ENCODE peak calls at places on chromosomes 6 and 20, in ten cellular contexts. F, M, I, J, U, K, W, Z, C and D are unnamed samples.

GRCh38 chr6:81751388-81752083 is 945 bp downstream of the TENT5A start:
- DNase-seq in F (peak; percentile 63), M (peak; percentile 49), I (no peak), J (peak; percentile 13), U (no peak), K (no peak), W (peak; percentile 18), Z (no peak), C (peak; percentile 13), D (peak; percentile 36)

GRCh38 chr6:21902766-21903165 is 309.2 kb downstream of the SOX4 start:
- DNase-seq in F (no peak), M (no peak), I (no peak), J (no peak), U (no peak), K (no peak), W (no peak), Z (no peak), C (no peak), D (no peak)

GRCh38 chr6:169654590-169655391 is 47.0 kb downstream of the WDR27 start:
- DNase-seq in F (peak; percentile 64), M (peak; percentile 73), I (no peak), J (no peak), U (peak; percentile 37), K (no peak), W (peak; percentile 68), Z (peak; percentile 22), C (peak; percentile 65), D (peak; percentile 81)

GRCh38 chr20:13995086-13995665 is at the start of gene MACROD2:
- DNase-seq in F (peak; percentile 75), M (peak; percentile 65), I (no peak), J (peak; percentile 93), U (no peak), K (peak; percentile 49), W (peak; percentile 96), Z (peak; percentile 94), C (no peak), D (peak; percentile 98)

GRCh38 chr20:17556842-17557674 is 12.8 kb upstream of the DSTN start:
- DNase-seq in F (peak; percentile 48), M (no peak), I (peak; percentile 14), J (no peak), U (no peak), K (no peak), W (no peak), Z (no peak), C (no peak), D (peak; percentile 26)

GRCh38 chr20:1225263-1225728 is 548 bp upstream of the RAD21L1 start:
- DNase-seq in F (no peak), M (no peak), I (no peak), J (no peak), U (no peak), K (no peak), W (no peak), Z (no peak), C (no peak), D (no peak)

GRCh38 chr6:45301348-45302142 is 26.6 kb upstream of the RUNX2 start:
- DNase-seq in F (no peak), M (no peak), I (no peak), J (no peak), U (no peak), K (no peak), W (no peak), Z (no peak), C (no peak), D (no peak)

GRCh38 chr6:35707714-35708407 is 19.1 kb upstream of the FKBP5 start:
- DNase-seq in F (no peak), M (no peak), I (no peak), J (no peak), U (no peak), K (no peak), W (no peak), Z (no peak), C (no peak), D (no peak)

DNA sequence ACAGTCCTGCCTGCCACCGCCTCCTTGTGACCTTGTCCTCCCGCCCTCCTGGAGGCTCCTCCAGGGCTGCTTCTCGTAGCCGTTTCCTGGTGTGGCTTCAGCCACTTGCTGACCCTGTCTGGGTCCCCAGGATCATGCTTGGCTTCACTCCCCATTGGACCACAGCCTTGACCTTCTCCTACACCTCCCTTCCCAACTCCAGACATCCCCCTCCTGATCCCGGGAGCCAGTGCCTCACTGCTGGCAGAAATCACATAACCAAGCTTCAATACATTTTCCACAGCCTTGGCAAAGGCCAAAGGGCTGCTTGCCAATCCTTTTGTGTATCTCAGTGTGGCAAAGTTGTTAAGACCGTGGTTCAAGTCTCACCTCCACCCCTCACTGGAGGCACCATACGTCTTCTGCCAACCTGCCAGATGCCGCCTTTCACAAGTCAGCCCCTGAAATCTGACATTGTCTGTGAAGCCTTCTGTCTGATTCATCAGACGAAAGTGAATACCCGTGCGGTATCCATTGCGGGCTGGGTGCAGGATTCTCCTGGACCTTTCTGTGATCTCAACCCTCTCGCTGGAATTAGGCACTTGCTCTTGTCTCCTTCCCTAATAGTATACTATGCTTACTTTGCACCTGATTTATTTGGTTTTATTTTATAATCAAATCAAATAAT is 60.2 kb downstream of the PHACTR3 start:
- DNase-seq in F (no peak), M (no peak), I (no peak), J (no peak), U (no peak), K (no peak), W (no peak), Z (no peak), C (no peak), D (peak; percentile 41)
- H3K9me3 ChIP-seq in F (no peaks in the 10 kb centered on the region), M (no peaks in the 10 kb centered on the region), I (no peaks in the 10 kb centered on the region), J (no peaks in the 10 kb centered on the region), U (no peaks in the 10 kb centered on the region), K (no peaks in the 10 kb centered on the region), W (no peaks in the 10 kb centered on the region), Z (peaks cover 35% of the 10 kb centered on the region), C (peaks cover 4% of the 10 kb centered on the region), D (no peaks in the 10 kb centered on the region)

GRCh38 chr6:26441977-26442376 is 1.7 kb downstream of the BTN3A3 start:
- DNase-seq in F (no peak), M (no peak), I (no peak), J (no peak), U (no peak), K (no peak), W (no peak), Z (no peak), C (no peak), D (peak; percentile 44)

GRCh38 chr6:26440977-26441358 is 664 bp downstream of the BTN3A3 start:
- DNase-seq in F (no peak), M (no peak), I (no peak), J (no peak), U (no peak), K (no peak), W (no peak), Z (no peak), C (no peak), D (no peak)

GRCh38 chr6:26450240-26450639 is 7.5 kb upstream of the BTN2A1 start:
- DNase-seq in F (no peak), M (no peak), I (no peak), J (no peak), U (no peak), K (no peak), W (no peak), Z (no peak), C (no peak), D (no peak)

GRCh38 chr6:26447257-26447656 is 7.0 kb downstream of the BTN3A3 start:
- DNase-seq in F (no peak), M (no peak), I (no peak), J (no peak), U (no peak), K (no peak), W (no peak), Z (no peak), C (no peak), D (no peak)

GRCh38 chr6:26445934-26446667 is 5.8 kb downstream of the BTN3A3 start:
- DNase-seq in F (no peak), M (no peak), I (no peak), J (no peak), U (no peak), K (no peak), W (no peak), Z (no peak), C (no peak), D (no peak)
- H3K27ac ChIP-seq in F (no peak overlapping the region), M (no peak overlapping the region), I (no peak overlapping the region), J (no peak overlapping the region), U (peak overlapping the region; percentile 44), K (no peak overlapping the region), W (no peak overlapping the region), Z (no peak overlapping the region), C (no peak overlapping the region), D (peak overlapping the region; percentile 32)

GRCh38 chr6:31156647-31157046 is 955 bp downstream of the CCHCR1 start:
- DNase-seq in F (no peak), M (no peak), I (no peak), J (no peak), U (no peak), K (no peak), W (no peak), Z (no peak), C (no peak), D (no peak)

GRCh38 chr6:31161216-31162126 is 3.1 kb downstream of the TCF19 start:
- DNase-seq in F (no peak), M (no peak), I (no peak), J (no peak), U (no peak), K (no peak), W (no peak), Z (no peak), C (no peak), D (no peak)

GRCh38 chr6:31157543-31158139 is at the start of gene CCHCR1:
- DNase-seq in F (no peak), M (no peak), I (no peak), J (no peak), U (no peak), K (no peak), W (no peak), Z (no peak), C (no peak), D (no peak)

GRCh38 chr6:31158140-31158862 is at the start of gene TCF19:
- DNase-seq in F (peak; percentile 99), M (peak; percentile 99), I (peak; percentile 100), J (peak; percentile 98), U (peak; percentile 100), K (peak; percentile 96), W (peak; percentile 100), Z (no peak), C (peak; percentile 99), D (peak; percentile 99)

DNA sequence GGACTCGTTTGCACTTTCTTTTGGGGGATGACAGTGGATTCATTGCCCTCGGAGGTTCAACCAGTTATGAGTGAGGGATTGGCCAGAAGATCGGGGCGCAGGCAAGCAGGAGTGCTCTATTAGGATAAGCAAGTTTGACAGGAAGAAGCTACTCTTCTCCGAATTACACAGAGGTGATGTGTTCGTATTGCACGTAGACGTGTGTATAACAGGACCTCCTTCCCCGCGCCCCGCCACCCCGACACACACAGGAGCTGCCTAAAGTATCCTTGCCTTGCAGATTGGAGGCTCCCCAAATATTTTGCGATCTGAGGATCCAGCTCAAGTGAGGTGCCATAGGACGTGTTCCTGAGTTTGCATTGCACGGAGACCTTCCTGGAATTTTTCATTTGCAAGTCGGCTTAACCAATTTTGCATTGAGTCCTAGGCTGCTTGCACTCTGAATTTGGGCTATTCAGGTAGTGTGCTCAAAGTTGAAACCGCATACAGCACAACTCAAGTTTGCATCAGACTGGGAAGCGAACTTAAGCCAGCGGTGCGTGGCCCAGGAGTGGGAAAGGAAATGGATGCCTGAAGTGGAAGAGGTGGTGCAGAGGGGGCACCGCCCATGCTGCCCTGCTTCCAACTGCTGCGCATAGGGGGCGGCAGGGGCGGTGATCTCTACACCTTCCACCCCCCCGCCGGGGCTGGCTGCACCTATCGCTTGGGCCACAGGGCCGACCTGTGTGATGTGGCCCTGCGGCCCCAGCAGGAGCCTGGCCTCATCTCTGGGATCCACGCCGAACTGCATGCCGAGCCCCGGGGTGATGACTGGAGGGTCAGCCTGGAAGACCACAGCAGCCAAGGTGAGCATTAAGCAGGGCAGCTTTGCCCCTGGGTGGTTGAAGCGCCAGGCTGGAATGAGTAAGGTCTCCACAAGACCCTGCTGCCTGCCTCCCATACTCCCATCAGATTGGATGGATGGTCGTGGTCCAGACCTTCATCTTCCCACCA is 770 bp downstream of the TCF19 start:
- DNase-seq in F (no peak), M (peak; percentile 15), I (peak; percentile 52), J (no peak), U (peak; percentile 65), K (no peak), W (no peak), Z (no peak), C (no peak), D (no peak)
- H3K27me3 ChIP-seq in F (no peaks in the 10 kb centered on the region), M (no peaks in the 10 kb centered on the region), I (no peaks in the 10 kb centered on the region), J (no peaks in the 10 kb centered on the region), U (no peaks in the 10 kb centered on the region), K (no peaks in the 10 kb centered on the region), W (no peaks in the 10 kb centered on the region), Z (no peaks in the 10 kb centered on the region), C (no peaks in the 10 kb centered on the region), D (no peaks in the 10 kb centered on the region)

GRCh38 chr20:7178004-7178403 is 410.5 kb downstream of the BMP2 start:
- DNase-seq in F (no peak), M (no peak), I (no peak), J (no peak), U (no peak), K (no peak), W (no peak), Z (no peak), C (no peak), D (no peak)
- H3K9me3 ChIP-seq in F (no peaks in the 10 kb centered on the region), M (no peaks in the 10 kb centered on the region), I (no peaks in the 10 kb centered on the region), J (no peaks in the 10 kb centered on the region), U (no peaks in the 10 kb centered on the region), K (no peaks in the 10 kb centered on the region), W (no peaks in the 10 kb centered on the region), Z (no peaks in the 10 kb centered on the region), C (no peaks in the 10 kb centered on the region), D (no peaks in the 10 kb centered on the region)